ENCODE peak calls at places on chromosomes 7 and 10, in nine cellular contexts. One of them, this sample, is unnamed.
A peak's percentile ranks its signal among the peaks of the same experiment; 100 is the strongest.

GRCh38 chr7:16078076-16078952 is 343.0 kb downstream of the CRPPA start:
- DNase-seq in hepatocyte: peak; percentile 76
- DNase-seq in chondrocyte: no peak
- DNase-seq in heart left ventricle: no peak
- DNase-seq in AG09319: no peak
- DNase-seq in H1: no peak
- DNase-seq in ovary: no peak
- DNase-seq in kidney epithelial cell: peak; percentile 45
- DNase-seq in upper lobe of right lung: no peak
- DNase-seq in this sample: peak; percentile 25

GRCh38 chr10:79266543-79267312 is 80.5 kb upstream of the PPIF start:
- DNase-seq in heart left ventricle: peak; percentile 86
- DNase-seq in chondrocyte: no peak
- DNase-seq in H1: no peak
- DNase-seq in hepatocyte: peak; percentile 60
- DNase-seq in kidney epithelial cell: peak; percentile 69
- DNase-seq in AG09319: peak; percentile 56
- DNase-seq in upper lobe of right lung: peak; percentile 84
- DNase-seq in ovary: no peak
- DNase-seq in this sample: no peak

GRCh38 chr7:48875300-48875916 is 48.9 kb upstream of the CDC14C start:
- DNase-seq in upper lobe of right lung: peak; percentile 70
- DNase-seq in hepatocyte: peak; percentile 82
- DNase-seq in AG09319: no peak
- DNase-seq in chondrocyte: no peak
- DNase-seq in heart left ventricle: peak; percentile 47
- DNase-seq in ovary: no peak
- DNase-seq in H1: peak; percentile 36
- DNase-seq in kidney epithelial cell: no peak
- DNase-seq in this sample: peak; percentile 61

GRCh38 chr10:100008142-100008522 is 1.6 kb downstream of the DNMBP start:
- DNase-seq in chondrocyte: no peak
- DNase-seq in heart left ventricle: no peak
- DNase-seq in upper lobe of right lung: no peak
- DNase-seq in AG09319: no peak
- DNase-seq in H1: no peak
- DNase-seq in kidney epithelial cell: no peak
- DNase-seq in hepatocyte: no peak
- DNase-seq in ovary: no peak
- DNase-seq in this sample: no peak

GRCh38 chr7:100124301-100125229 is 2.2 kb upstream of the MBLAC1 start:
- DNase-seq in hepatocyte: no peak
- DNase-seq in H1: no peak
- DNase-seq in heart left ventricle: no peak
- DNase-seq in chondrocyte: no peak
- DNase-seq in kidney epithelial cell: no peak
- DNase-seq in ovary: no peak
- DNase-seq in upper lobe of right lung: no peak
- DNase-seq in AG09319: no peak
- DNase-seq in this sample: no peak

GRCh38 chr10:91190876-91191580 is 29.4 kb upstream of the PCGF5 start:
- DNase-seq in upper lobe of right lung: no peak
- DNase-seq in kidney epithelial cell: no peak
- DNase-seq in H1: no peak
- DNase-seq in AG09319: no peak
- DNase-seq in heart left ventricle: no peak
- DNase-seq in ovary: no peak
- DNase-seq in hepatocyte: no peak
- DNase-seq in chondrocyte: no peak
- DNase-seq in this sample: no peak

GRCh38 chr10:110410329-110411046 is 87.2 kb upstream of the DUSP5 start:
- DNase-seq in upper lobe of right lung: no peak
- DNase-seq in hepatocyte: peak; percentile 82
- DNase-seq in chondrocyte: no peak
- DNase-seq in kidney epithelial cell: peak; percentile 97
- DNase-seq in ovary: no peak
- DNase-seq in heart left ventricle: no peak
- DNase-seq in AG09319: peak; percentile 86
- DNase-seq in H1: no peak
- DNase-seq in this sample: no peak

GRCh38 chr10:60377955-60378354 is 11.7 kb downstream of the ANK3 start:
- DNase-seq in heart left ventricle: no peak
- DNase-seq in chondrocyte: no peak
- DNase-seq in hepatocyte: no peak
- DNase-seq in AG09319: no peak
- DNase-seq in kidney epithelial cell: peak; percentile 12
- DNase-seq in ovary: no peak
- DNase-seq in upper lobe of right lung: no peak
- DNase-seq in H1: no peak
- DNase-seq in this sample: no peak

GRCh38 chr10:28663576-28664368 is 13.5 kb upstream of the BAMBI start:
- DNase-seq in ovary: peak; percentile 87
- DNase-seq in AG09319: peak; percentile 57
- DNase-seq in hepatocyte: peak; percentile 93
- DNase-seq in heart left ventricle: peak; percentile 70
- DNase-seq in H1: no peak
- DNase-seq in upper lobe of right lung: peak; percentile 82
- DNase-seq in kidney epithelial cell: no peak
- DNase-seq in chondrocyte: no peak
- DNase-seq in this sample: peak; percentile 78

GRCh38 chr10:61814160-61814559 is 87.3 kb upstream of the ARID5B start:
- DNase-seq in kidney epithelial cell: no peak
- DNase-seq in chondrocyte: no peak
- DNase-seq in AG09319: no peak
- DNase-seq in H1: no peak
- DNase-seq in ovary: no peak
- DNase-seq in heart left ventricle: no peak
- DNase-seq in upper lobe of right lung: no peak
- DNase-seq in hepatocyte: no peak
- DNase-seq in this sample: no peak

GRCh38 chr7:138575897-138576428 is 115.9 kb downstream of the TRIM24 start:
- DNase-seq in ovary: no peak
- DNase-seq in chondrocyte: no peak
- DNase-seq in hepatocyte: no peak
- DNase-seq in AG09319: no peak
- DNase-seq in heart left ventricle: no peak
- DNase-seq in upper lobe of right lung: no peak
- DNase-seq in H1: no peak
- DNase-seq in kidney epithelial cell: no peak
- DNase-seq in this sample: no peak

GRCh38 chr7:43954524-43955228 is 28.4 kb downstream of the UBE2D4 start:
- DNase-seq in upper lobe of right lung: no peak
- DNase-seq in heart left ventricle: no peak
- DNase-seq in hepatocyte: peak; percentile 57
- DNase-seq in ovary: no peak
- DNase-seq in AG09319: peak; percentile 8
- DNase-seq in H1: peak; percentile 25
- DNase-seq in kidney epithelial cell: peak; percentile 28
- DNase-seq in chondrocyte: no peak
- DNase-seq in this sample: peak; percentile 10

GRCh38 chr7:43151076-43151475 is 38.6 kb downstream of the HECW1 start:
- DNase-seq in ovary: no peak
- DNase-seq in upper lobe of right lung: no peak
- DNase-seq in H1: no peak
- DNase-seq in hepatocyte: no peak
- DNase-seq in chondrocyte: no peak
- DNase-seq in heart left ventricle: no peak
- DNase-seq in kidney epithelial cell: no peak
- DNase-seq in AG09319: no peak
- DNase-seq in this sample: no peak

GRCh38 chr10:98389398-98389797 is 25.6 kb downstream of the PYROXD2 start:
- DNase-seq in hepatocyte: no peak
- DNase-seq in upper lobe of right lung: no peak
- DNase-seq in H1: no peak
- DNase-seq in ovary: no peak
- DNase-seq in heart left ventricle: no peak
- DNase-seq in AG09319: no peak
- DNase-seq in chondrocyte: no peak
- DNase-seq in kidney epithelial cell: no peak
- DNase-seq in this sample: no peak

GRCh38 chr7:69898189-69898588 is 299.9 kb downstream of the AUTS2 start:
- DNase-seq in H1: no peak
- DNase-seq in heart left ventricle: no peak
- DNase-seq in upper lobe of right lung: no peak
- DNase-seq in chondrocyte: no peak
- DNase-seq in AG09319: no peak
- DNase-seq in kidney epithelial cell: no peak
- DNase-seq in ovary: no peak
- DNase-seq in hepatocyte: peak; percentile 11
- DNase-seq in this sample: no peak

GRCh38 chr10:71782917-71783490 is 9.7 kb upstream of the VSIR start:
- DNase-seq in upper lobe of right lung: no peak
- DNase-seq in H1: no peak
- DNase-seq in AG09319: no peak
- DNase-seq in ovary: no peak
- DNase-seq in hepatocyte: no peak
- DNase-seq in chondrocyte: peak; percentile 58
- DNase-seq in heart left ventricle: no peak
- DNase-seq in kidney epithelial cell: no peak
- DNase-seq in this sample: no peak

GRCh38 chr7:5215313-5215712 is 25.3 kb downstream of the WIPI2 start:
- DNase-seq in kidney epithelial cell: no peak
- DNase-seq in chondrocyte: peak; percentile 60
- DNase-seq in upper lobe of right lung: peak; percentile 38
- DNase-seq in hepatocyte: no peak
- DNase-seq in H1: no peak
- DNase-seq in heart left ventricle: no peak
- DNase-seq in AG09319: no peak
- DNase-seq in ovary: no peak
- DNase-seq in this sample: no peak

DNA sequence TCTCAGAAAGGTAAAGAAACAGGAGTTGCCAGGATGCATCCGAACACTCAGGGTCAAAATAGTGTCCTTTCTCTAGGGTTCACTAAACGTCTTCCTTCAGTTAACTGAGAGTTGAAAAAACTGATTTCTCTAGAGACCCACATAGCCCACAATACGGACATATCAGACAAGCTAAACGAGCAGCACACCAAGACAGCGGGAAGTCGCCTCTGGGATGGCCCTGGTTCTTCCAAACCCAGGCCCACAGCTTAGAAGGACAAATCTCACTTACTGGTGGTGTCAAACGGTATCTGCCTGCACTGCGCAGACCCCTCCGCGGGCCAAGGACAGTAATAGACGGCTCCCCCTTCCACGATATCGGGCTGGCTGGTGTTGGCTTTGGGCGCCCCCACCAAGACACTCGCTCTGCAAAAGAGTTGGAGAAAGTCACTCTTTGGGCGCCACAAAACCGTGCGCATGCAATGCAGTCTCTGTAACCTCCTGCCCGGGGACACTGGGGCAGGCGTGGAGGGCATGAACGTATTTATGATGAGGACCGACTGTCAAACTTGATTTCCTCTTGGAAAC is 1.1 kb downstream of the ITGA8 start:
- DNase-seq in H1: no peak
- DNase-seq in upper lobe of right lung: no peak
- DNase-seq in AG09319: no peak
- DNase-seq in hepatocyte: no peak
- DNase-seq in heart left ventricle: no peak
- DNase-seq in chondrocyte: no peak
- DNase-seq in ovary: no peak
- DNase-seq in kidney epithelial cell: no peak
- DNase-seq in this sample: peak; percentile 40
- TF ChIP-seq CTCF in H1: no peak
- TF ChIP-seq CTCF in upper lobe of right lung: no peak
- TF ChIP-seq CTCF in AG09319: no peak
- TF ChIP-seq CTCF in hepatocyte: no peak
- TF ChIP-seq CTCF in heart left ventricle: no peak
- TF ChIP-seq CTCF in chondrocyte: no peak
- TF ChIP-seq CTCF in ovary: no peak
- TF ChIP-seq CTCF in kidney epithelial cell: no peak
- TF ChIP-seq CTCF in this sample: no peak

GRCh38 chr10:34764347-34764991 is 50.6 kb downstream of the PARD3 start:
- DNase-seq in chondrocyte: no peak
- DNase-seq in AG09319: no peak
- DNase-seq in heart left ventricle: no peak
- DNase-seq in H1: no peak
- DNase-seq in hepatocyte: no peak
- DNase-seq in ovary: no peak
- DNase-seq in kidney epithelial cell: no peak
- DNase-seq in upper lobe of right lung: no peak
- DNase-seq in this sample: no peak
- TF ChIP-seq CTCF in chondrocyte: no peak
- TF ChIP-seq CTCF in AG09319: no peak
- TF ChIP-seq CTCF in heart left ventricle: no peak
- TF ChIP-seq CTCF in H1: no peak
- TF ChIP-seq CTCF in hepatocyte: no peak
- TF ChIP-seq CTCF in ovary: no peak
- TF ChIP-seq CTCF in kidney epithelial cell: no peak
- TF ChIP-seq CTCF in upper lobe of right lung: no peak
- TF ChIP-seq CTCF in this sample: no peak

DNA sequence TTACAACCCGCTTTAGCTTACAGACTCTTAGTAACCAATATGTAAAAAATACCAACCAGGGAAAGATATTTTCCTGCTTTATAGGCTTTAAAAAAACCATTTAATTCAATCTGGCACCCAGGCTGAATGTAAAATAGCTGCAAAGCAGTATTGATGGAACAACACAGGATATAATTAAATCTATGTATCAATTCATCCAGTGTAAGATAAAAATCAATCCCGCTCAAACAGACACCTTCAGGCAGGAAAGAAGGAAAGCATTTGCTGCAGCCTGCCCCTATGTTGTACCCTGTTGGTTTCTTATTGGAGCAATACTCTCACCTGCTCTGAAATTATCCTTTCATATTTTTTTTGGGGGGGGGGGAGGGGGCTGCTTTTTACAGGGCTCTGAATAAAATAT is 98.7 kb downstream of the NXPH1 start:
- DNase-seq in hepatocyte: no peak
- DNase-seq in ovary: no peak
- DNase-seq in kidney epithelial cell: no peak
- DNase-seq in upper lobe of right lung: no peak
- DNase-seq in heart left ventricle: no peak
- DNase-seq in H1: no peak
- DNase-seq in chondrocyte: no peak
- DNase-seq in AG09319: no peak
- DNase-seq in this sample: no peak
- TF ChIP-seq CTCF in hepatocyte: no peak
- TF ChIP-seq CTCF in ovary: no peak
- TF ChIP-seq CTCF in kidney epithelial cell: no peak
- TF ChIP-seq CTCF in upper lobe of right lung: no peak
- TF ChIP-seq CTCF in heart left ventricle: no peak
- TF ChIP-seq CTCF in H1: no peak
- TF ChIP-seq CTCF in chondrocyte: no peak
- TF ChIP-seq CTCF in AG09319: no peak
- TF ChIP-seq CTCF in this sample: no peak

DNA sequence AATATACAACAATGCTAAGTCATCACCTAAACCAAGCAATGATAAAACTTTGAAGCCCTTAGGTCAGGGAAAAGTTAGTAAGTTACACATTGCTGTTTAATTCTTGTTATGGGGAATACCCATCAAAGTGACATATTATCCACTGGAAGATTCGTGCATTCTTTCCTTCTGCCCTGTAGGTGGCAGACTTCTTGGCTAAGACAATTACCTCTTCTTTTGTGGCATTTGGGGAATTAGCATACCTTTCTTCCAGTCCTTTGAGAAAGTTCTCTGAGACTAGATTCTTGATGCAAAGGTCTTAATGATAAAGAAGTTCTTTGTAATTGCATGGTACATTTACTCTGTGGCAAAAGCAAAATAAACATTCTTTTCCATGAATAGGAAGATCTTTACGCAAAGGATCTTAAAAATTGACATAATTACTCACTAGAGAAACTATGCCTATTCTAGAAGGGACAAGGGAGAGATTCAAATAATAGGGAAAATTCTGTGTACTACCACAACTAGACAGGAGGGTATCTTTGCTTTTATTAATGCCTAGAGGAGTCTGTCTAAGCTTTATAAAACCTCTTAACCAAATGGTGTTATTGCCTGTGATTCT is 395.9 kb downstream of the GRM8 start:
- DNase-seq in ovary: no peak
- DNase-seq in hepatocyte: peak; percentile 25
- DNase-seq in kidney epithelial cell: no peak
- DNase-seq in heart left ventricle: no peak
- DNase-seq in H1: no peak
- DNase-seq in upper lobe of right lung: no peak
- DNase-seq in AG09319: no peak
- DNase-seq in chondrocyte: no peak
- DNase-seq in this sample: no peak
- TF ChIP-seq CTCF in ovary: no peak
- TF ChIP-seq CTCF in hepatocyte: peak; percentile 52
- TF ChIP-seq CTCF in kidney epithelial cell: peak; percentile 68
- TF ChIP-seq CTCF in heart left ventricle: no peak
- TF ChIP-seq CTCF in H1: peak; percentile 76
- TF ChIP-seq CTCF in upper lobe of right lung: peak; percentile 47
- TF ChIP-seq CTCF in AG09319: no peak
- TF ChIP-seq CTCF in chondrocyte: peak; percentile 73
- TF ChIP-seq CTCF in this sample: peak; percentile 53

This sample was measured in nephron progenitor cell.